ENCODE peak calls at places on chromosomes 2 and 18, in five cellular contexts. W, H, N, L and Z are unnamed samples.

GRCh38 chr2:160493227-160494028 is at the start of gene RBMS1:
- DNase-seq in W (no peak), H (no peak), N (peak), L (peak), Z (peak)

GRCh38 chr2:117875786-117876185 is 61.3 kb downstream of the DDX18 start:
- DNase-seq in W (no peak), H (no peak), N (no peak), L (no peak), Z (no peak)

GRCh38 chr2:173962036-173962435 is 3.1 kb downstream of the SP3 start:
- DNase-seq in W (peak), H (peak), N (no peak), L (no peak), Z (no peak)

GRCh38 chr2:64807417-64807816 is 153.7 kb upstream of the SERTAD2 start:
- DNase-seq in W (no peak), H (peak), N (no peak), L (no peak), Z (peak)

GRCh38 chr2:118047273-118047898 is 33.5 kb upstream of the CCDC93 start:
- DNase-seq in W (no peak), H (no peak), N (no peak), L (no peak), Z (no peak)

GRCh38 chr2:230821991-230822520 is 42.7 kb upstream of the ITM2C start:
- DNase-seq in W (no peak), H (no peak), N (no peak), L (no peak), Z (no peak)

GRCh38 chr2:118638453-118638852 is 209.0 kb downstream of the EN1 start:
- DNase-seq in W (no peak), H (no peak), N (no peak), L (no peak), Z (no peak)

GRCh38 chr2:80365762-80366161 is 61.2 kb upstream of the LRRTM1 start:
- DNase-seq in W (peak), H (no peak), N (no peak), L (no peak), Z (no peak)

GRCh38 chr2:118678985-118679384 is 168.5 kb downstream of the EN1 start:
- DNase-seq in W (no peak), H (no peak), N (no peak), L (no peak), Z (no peak)

GRCh38 chr2:177314194-177314593 is 49.7 kb upstream of the NFE2L2 start:
- DNase-seq in W (no peak), H (no peak), N (no peak), L (no peak), Z (no peak)

GRCh38 chr2:130884013-130884412 is 47.3 kb downstream of the ARHGEF4 start:
- DNase-seq in W (no peak), H (no peak), N (no peak), L (no peak), Z (no peak)

GRCh38 chr2:197599285-197599965 is 76.0 kb downstream of the RFTN2 start:
- DNase-seq in W (peak), H (peak), N (peak), L (no peak), Z (peak)

GRCh38 chr2:234670052-234670451 is 173.2 kb upstream of the ARL4C start:
- DNase-seq in W (no peak), H (no peak), N (no peak), L (no peak), Z (no peak)

GRCh38 chr2:189633392-189633811 is 27.9 kb upstream of the ASNSD1 start:
- DNase-seq in W (no peak), H (peak), N (no peak), L (no peak), Z (no peak)

GRCh38 chr18:50356036-50356945 is 18.6 kb upstream of the SKA1 start:
- DNase-seq in W (peak), H (peak), N (peak), L (no peak), Z (peak)

DNA sequence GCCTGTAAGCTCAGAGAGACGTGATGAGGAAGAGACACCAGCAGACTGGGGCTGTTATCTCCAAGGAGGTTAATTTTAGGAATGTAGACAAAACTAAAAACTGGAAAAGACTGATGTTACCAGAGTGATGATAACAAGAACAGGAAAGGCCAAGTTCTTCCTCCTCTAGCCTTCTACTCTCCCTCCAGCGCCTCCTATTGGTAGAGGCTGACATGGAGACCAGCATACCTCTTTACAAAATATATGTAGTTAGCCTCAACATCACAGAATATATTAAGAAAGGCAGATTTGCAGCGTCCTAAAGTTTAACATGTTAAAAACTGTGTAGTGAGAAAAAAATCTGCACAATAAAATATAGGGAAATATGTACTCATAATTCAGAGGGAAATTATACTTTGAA is 66.0 kb downstream of the TCF4 start:
- DNase-seq in W (peak), H (peak), N (no peak), L (peak), Z (peak)
- TF ChIP-seq CTCF in W (peak), H (peak), N (peak), L (peak), Z (peak)

GRCh38 chr18:3970929-3971328 is 484.2 kb downstream of the DLGAP1 start:
- DNase-seq in W (peak), H (no peak), N (no peak), L (no peak), Z (no peak)
- TF ChIP-seq CTCF in W (peak), H (no peak), N (peak), L (no peak), Z (no peak)

GRCh38 chr2:224612581-224612980 is 27.4 kb upstream of the CUL3 start:
- DNase-seq in W (no peak), H (no peak), N (no peak), L (no peak), Z (no peak)

GRCh38 chr2:224613543-224614317 is 28.6 kb upstream of the CUL3 start:
- DNase-seq in W (no peak), H (no peak), N (no peak), L (no peak), Z (no peak)

GRCh38 chr2:224608104-224608503 is 22.9 kb upstream of the CUL3 start:
- DNase-seq in W (no peak), H (no peak), N (no peak), L (no peak), Z (no peak)

GRCh38 chr2:224611938-224612337 is 26.8 kb upstream of the CUL3 start:
- DNase-seq in W (peak), H (peak), N (no peak), L (no peak), Z (no peak)
- TF ChIP-seq CTCF in W (peak), H (peak), N (peak), L (no peak), Z (no peak)

GRCh38 chr2:41500895-41501294 is 546.9 kb upstream of the PKDCC start:
- DNase-seq in W (no peak), H (no peak), N (no peak), L (no peak), Z (no peak)

GRCh38 chr2:41495050-41495449 is 552.8 kb upstream of the PKDCC start:
- DNase-seq in W (peak), H (peak), N (no peak), L (peak), Z (no peak)

GRCh38 chr2:41502752-41503151 is 545.1 kb upstream of the PKDCC start:
- DNase-seq in W (no peak), H (no peak), N (no peak), L (no peak), Z (no peak)

GRCh38 chr2:41498791-41499190 is 549.0 kb upstream of the PKDCC start:
- DNase-seq in W (no peak), H (no peak), N (no peak), L (no peak), Z (no peak)

DNA sequence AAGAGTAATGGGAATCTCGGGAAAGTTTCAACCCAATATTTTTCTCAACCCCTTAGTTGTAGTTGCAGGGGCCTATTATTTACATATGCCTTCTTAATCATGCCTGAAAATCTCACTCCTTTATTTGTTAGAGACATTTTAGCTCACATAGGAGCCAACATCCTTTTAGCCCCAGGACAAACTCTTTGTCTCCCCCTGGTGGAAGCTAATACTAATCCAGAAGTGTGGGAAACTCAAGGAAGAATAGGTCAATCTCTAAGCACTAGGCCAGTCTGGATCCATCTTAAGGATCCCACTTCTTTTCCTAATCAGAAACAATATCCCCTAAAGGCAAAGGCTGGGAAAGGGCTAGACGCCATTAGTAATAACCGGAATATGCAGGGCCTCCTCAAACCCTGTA is 550.9 kb upstream of the PKDCC start:
- DNase-seq in W (peak), H (peak), N (no peak), L (no peak), Z (no peak)
- TF ChIP-seq CTCF in W (peak), H (peak), N (peak), L (no peak), Z (no peak)

GRCh38 chr18:12702221-12703095 is at the start of the genes CEP76 and PSMG2:
- DNase-seq in W (peak), H (peak), N (peak), L (peak), Z (peak)
- TF ChIP-seq CTCF in W (no peak), H (no peak), N (peak), L (no peak), Z (no peak)

DNA sequence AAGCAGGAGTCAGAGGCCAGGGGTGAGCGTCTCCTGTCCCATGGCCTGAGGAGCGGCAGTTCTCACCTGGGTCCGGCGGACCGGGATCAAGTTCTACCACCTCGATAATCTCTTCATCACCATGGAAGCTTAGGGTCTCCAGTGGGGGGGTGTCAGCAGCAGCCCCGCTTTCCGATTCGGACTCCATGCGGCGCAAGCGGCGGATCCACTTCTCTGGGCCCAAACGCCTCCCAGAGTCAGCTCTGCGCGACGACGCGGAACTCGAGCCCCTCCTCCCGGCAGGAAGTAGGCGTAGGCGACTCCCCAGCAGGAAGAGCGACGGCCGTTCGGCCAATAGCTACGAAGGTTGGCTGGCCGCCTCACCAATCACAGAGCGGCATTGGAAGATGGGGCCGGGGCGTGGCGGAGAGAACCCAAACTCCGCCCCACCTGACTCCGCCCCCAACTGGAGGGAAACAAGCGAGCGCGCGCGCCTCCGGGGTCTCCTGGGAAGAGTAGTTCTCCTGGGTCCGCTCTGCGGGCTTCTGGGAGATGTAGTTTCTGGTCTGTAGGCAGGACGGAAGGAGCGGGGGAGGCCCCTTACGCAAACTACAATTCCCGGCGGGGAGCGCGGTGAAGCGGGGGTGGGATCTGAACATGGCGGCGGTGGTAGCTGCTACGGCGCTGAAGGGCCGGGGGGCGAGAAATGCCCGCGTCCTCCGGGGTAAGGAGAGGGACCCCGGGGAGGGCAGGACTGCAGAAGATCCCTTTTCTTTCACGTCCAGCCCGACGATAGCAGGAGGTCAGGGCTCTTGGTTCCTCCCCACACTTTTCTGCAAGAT is at the start of the genes AAMP and PNKD:
- DNase-seq in W (peak), H (peak), N (peak), L (peak), Z (peak)
- TF ChIP-seq CTCF in W (peak), H (no peak), N (peak), L (no peak), Z (no peak)